ENCODE peak calls at places on chromosomes 13 and 19, in ten cellular contexts. U is IMR-90; X is heart right ventricle; R is tibial artery; M is neural progenitor cell; D is endothelial cell of umbilical vein; S is psoas muscle; V is Peyer's patch; B is left ventricle myocardium inferior; G is CD8-positive, alpha-beta T cell. F is an unnamed sample. For H3K4me1, the result is how much of the 10 kb centered on the place peaks cover.

GRCh38 chr19:43623889-43624670 is 4.7 kb upstream of the ZNF428 start:
- DNase-seq in U (no peak), X (no peak), R (no peak), M (peak), D (no peak), S (no peak), V (no peak), B (no peak), G (no peak), F (no peak)

GRCh38 chr19:11421607-11422098 is 2.5 kb upstream of the RGL3 start:
- DNase-seq in U (no peak), X (peak), R (peak), M (peak), D (no peak), S (peak), V (peak), B (peak), G (peak), F (peak)

GRCh38 chr19:54959840-54960239 is 6.3 kb upstream of the NLRP2 start:
- DNase-seq in U (no peak), X (no peak), R (no peak), M (no peak), D (no peak), S (no peak), V (no peak), B (no peak), G (no peak), F (peak)

GRCh38 chr19:29524912-29525870 is 603 bp upstream of the VSTM2B start:
- DNase-seq in U (no peak), X (no peak), R (no peak), M (peak), D (no peak), S (no peak), V (no peak), B (peak), G (no peak), F (no peak)

GRCh38 chr13:21986602-21987001 is 315.7 kb downstream of the FGF9 start:
- DNase-seq in U (peak), X (peak), R (peak), M (no peak), D (no peak), S (peak), V (peak), B (peak), G (no peak), F (no peak)

GRCh38 chr13:111952814-111953213 is 114.1 kb upstream of the SOX1 start:
- DNase-seq in U (no peak), X (no peak), R (no peak), M (no peak), D (no peak), S (no peak), V (no peak), B (no peak), G (no peak), F (no peak)

GRCh38 chr19:5826531-5827341 is 12.8 kb downstream of the FUT6 start:
- DNase-seq in U (no peak), X (peak), R (no peak), M (peak), D (no peak), S (peak), V (peak), B (peak), G (peak), F (peak)

GRCh38 chr13:90683711-90684131 is 663.8 kb upstream of the MIR17HG start:
- DNase-seq in U (peak), X (no peak), R (no peak), M (no peak), D (no peak), S (no peak), V (no peak), B (no peak), G (no peak), F (no peak)

GRCh38 chr19:40165362-40165937 is 25.8 kb upstream of the MAP3K10 start:
- DNase-seq in U (no peak), X (peak), R (no peak), M (peak), D (peak), S (peak), V (peak), B (peak), G (peak), F (peak)

GRCh38 chr19:49638360-49638759 is 1.6 kb downstream of the RRAS start:
- DNase-seq in U (no peak), X (peak), R (no peak), M (peak), D (peak), S (no peak), V (no peak), B (no peak), G (no peak), F (no peak)

GRCh38 chr13:62320731-62321130 is 905.1 kb upstream of the PCDH20 start:
- DNase-seq in U (no peak), X (no peak), R (no peak), M (no peak), D (no peak), S (no peak), V (no peak), B (no peak), G (no peak), F (no peak)

GRCh38 chr19:13951799-13952153 is 533 bp upstream of the DCAF15 start:
- DNase-seq in U (no peak), X (no peak), R (no peak), M (no peak), D (no peak), S (no peak), V (no peak), B (no peak), G (no peak), F (peak)

GRCh38 chr19:39031368-39032163 is 783 bp downstream of the FBXO27 start:
- DNase-seq in U (no peak), X (peak), R (peak), M (peak), D (peak), S (peak), V (peak), B (peak), G (peak), F (peak)

GRCh38 chr13:21884965-21885567 is 214.2 kb downstream of the FGF9 start:
- DNase-seq in U (no peak), X (no peak), R (no peak), M (no peak), D (no peak), S (no peak), V (no peak), B (no peak), G (no peak), F (no peak)

GRCh38 chr13:105047676-105048295 is 1487.7 kb downstream of the EFNB2 start:
- DNase-seq in U (no peak), X (no peak), R (no peak), M (no peak), D (no peak), S (no peak), V (no peak), B (no peak), G (no peak), F (no peak)

GRCh38 chr13:77810430-77810829 is 108.2 kb downstream of the EDNRB start:
- DNase-seq in U (peak), X (no peak), R (no peak), M (no peak), D (peak), S (no peak), V (no peak), B (no peak), G (no peak), F (peak)
- TF ChIP-seq CTCF in U (peak), X (peak), R (peak), M (peak), D (peak), S (peak), V (peak), B (peak), G (peak), F (peak)

DNA sequence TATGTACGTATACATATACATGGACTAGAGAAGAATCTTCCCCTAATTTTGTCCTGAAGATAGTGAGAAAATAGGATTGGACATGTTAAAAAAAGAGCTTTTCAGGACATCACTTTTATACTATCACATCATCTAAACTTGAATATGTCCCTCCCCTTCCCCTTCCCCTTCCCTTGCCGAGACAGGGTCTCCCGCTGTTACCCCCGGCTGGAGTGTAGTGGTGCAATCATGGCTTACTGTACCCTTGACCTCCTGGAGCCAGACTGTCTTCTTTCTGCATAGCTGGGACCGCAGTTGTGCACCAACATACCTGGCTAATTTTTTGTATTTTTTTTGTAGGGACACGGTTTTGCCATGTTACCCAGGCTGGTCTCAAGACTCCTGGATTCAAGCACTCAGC is 6.6 kb downstream of the HNRNPM start:
- DNase-seq in U (no peak), X (no peak), R (no peak), M (no peak), D (no peak), S (no peak), V (no peak), B (no peak), G (no peak), F (no peak)
- H3K27ac ChIP-seq in U (no peak), X (no peak), R (no peak), M (peak), D (no peak), S (peak), V (no peak), B (no peak), G (no peak), F (no peak)

DNA sequence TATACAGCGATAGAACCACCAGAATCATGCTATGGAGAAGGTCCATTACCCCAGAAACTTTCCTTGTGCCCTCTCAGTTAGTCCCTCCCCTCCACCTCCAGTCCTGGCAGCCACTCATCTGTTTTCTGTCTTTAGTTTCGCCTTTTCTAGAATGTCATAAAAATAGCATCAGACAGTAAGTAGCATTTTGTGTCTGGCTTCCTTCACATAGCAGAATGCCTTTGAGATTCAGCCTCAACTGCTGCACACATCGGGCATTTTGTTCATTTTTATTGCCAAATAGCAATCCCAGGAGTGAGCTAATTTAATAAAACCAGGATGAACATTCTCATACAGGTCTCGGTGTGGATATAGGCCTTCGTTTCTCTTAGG is 110.4 kb downstream of the COL4A2 start:
- DNase-seq in U (no peak), X (peak), R (no peak), M (no peak), D (no peak), S (no peak), V (no peak), B (no peak), G (no peak), F (no peak)
- H3K4me1 ChIP-seq in U (under half), X (half or more), R (under half), M (under half), D (half or more), S (under half), V (under half), B (half or more), G (under half), F (under half)

GRCh38 chr13:48904668-48905290 is 70.9 kb upstream of the FNDC3A start:
- DNase-seq in U (no peak), X (no peak), R (no peak), M (no peak), D (no peak), S (no peak), V (no peak), B (no peak), G (no peak), F (no peak)
- TF ChIP-seq CTCF in U (no peak), X (no peak), R (no peak), M (no peak), D (no peak), S (no peak), V (no peak), B (no peak), G (no peak), F (no peak)